ENCODE peak calls at places on chromosomes 7 and 10, in four cellular contexts. S, B, W and G are unnamed samples.
A peak's percentile ranks its signal among the peaks of the same experiment; 100 is the strongest.

GRCh38 chr7:27124096-27124978 is 6.2 kb downstream of the HOXA4 start:
- DNase-seq in W (no peak), B (no peak), S (peak; percentile 91), G (no peak)

GRCh38 chr7:142749218-142749993 is at the start of gene PRSS1:
- DNase-seq in S (no peak), B (no peak), W (no peak), G (peak; percentile 81)

GRCh38 chr10:101878869-101879268 is 35.3 kb upstream of the KCNIP2 start:
- DNase-seq in S (no peak), B (no peak), W (no peak), G (no peak)

GRCh38 chr10:46559231-46559671 is 2.8 kb upstream of the GPRIN2 start:
- DNase-seq in S (no peak), B (peak; percentile 17), W (no peak), G (no peak)

GRCh38 chr7:155590215-155591023 is 44.1 kb upstream of the CNPY1 start:
- DNase-seq in S (no peak), B (peak; percentile 95), W (no peak), G (peak; percentile 97)

GRCh38 chr7:153088601-153089000 is 329.0 kb downstream of the ACTR3B start:
- DNase-seq in W (no peak), B (no peak), S (no peak), G (no peak)

GRCh38 chr7:158814637-158815036 is 14.7 kb downstream of the ESYT2 start:
- DNase-seq in B (no peak), S (no peak), W (no peak), G (peak; percentile 61)

GRCh38 chr10:120897343-120897742 is 46.2 kb downstream of the WDR11 start:
- DNase-seq in B (no peak), S (peak; percentile 75), W (no peak), G (no peak)

GRCh38 chr10:60901561-60902235 is 42.3 kb downstream of the RHOBTB1 start:
- DNase-seq in S (no peak), W (no peak), B (peak; percentile 26), G (no peak)

GRCh38 chr10:128577958-128578750 is 451.9 kb upstream of the MKI67 start:
- DNase-seq in S (no peak), W (no peak), B (no peak), G (no peak)

GRCh38 chr7:94367940-94368339 is 26.8 kb upstream of the COL1A2 start:
- DNase-seq in B (peak; percentile 21), W (no peak), S (peak; percentile 75), G (no peak)

GRCh38 chr7:115368998-115369397 is 447.1 kb downstream of the MDFIC start:
- DNase-seq in B (no peak), S (no peak), W (no peak), G (no peak)

GRCh38 chr10:131892817-131893675 is 7.8 kb upstream of the PPP2R2D start:
- DNase-seq in W (no peak), B (no peak), S (no peak), G (no peak)

GRCh38 chr7:29494350-29494749 is 69.3 kb upstream of the PRR15 start:
- DNase-seq in S (peak; percentile 49), B (no peak), W (no peak), G (peak; percentile 48)

DNA sequence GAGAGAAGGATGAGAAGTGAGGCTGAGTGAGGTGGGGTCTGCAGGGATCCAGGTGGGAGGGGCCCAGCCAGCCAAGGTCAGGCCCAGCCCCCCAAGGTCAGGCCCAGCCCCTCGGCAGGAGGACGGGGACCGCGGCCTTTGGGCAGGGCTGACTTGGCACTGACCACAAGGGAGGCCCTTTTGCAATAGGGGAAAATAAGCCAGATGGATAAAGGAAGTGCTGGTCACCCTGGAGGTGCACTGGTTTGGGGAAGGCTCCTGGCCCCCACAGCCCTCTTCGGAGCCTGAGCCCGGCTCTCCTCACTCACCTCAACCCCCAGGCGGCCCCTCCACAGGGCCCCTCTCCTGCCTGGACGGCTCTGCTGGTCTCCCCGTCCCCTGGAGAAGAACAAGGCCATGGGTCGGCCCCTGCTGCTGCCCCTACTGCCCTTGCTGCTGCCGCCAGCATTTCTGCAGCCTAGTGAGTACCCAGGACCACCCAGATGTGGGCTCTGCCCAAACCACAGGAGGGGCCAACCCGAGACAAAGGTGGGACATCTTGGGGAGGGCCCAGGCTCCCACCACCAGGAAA is at the start of gene PILRA:
- DNase-seq in W (no peak), S (peak; percentile 20), B (peak; percentile 56), G (no peak)
- H3K27ac ChIP-seq in W (no peak within 1 kb of the TSS), S (no peak within 1 kb of the TSS), B (peak within 1 kb of the TSS; percentile 89), G (no peak within 1 kb of the TSS)

GRCh38 chr7:69736411-69736810 is 138.1 kb downstream of the AUTS2 start:
- DNase-seq in W (no peak), B (no peak), S (no peak), G (no peak)

GRCh38 chr7:69735582-69735981 is 137.3 kb downstream of the AUTS2 start:
- DNase-seq in W (no peak), S (no peak), B (no peak), G (no peak)

GRCh38 chr7:69728299-69728698 is 130.0 kb downstream of the AUTS2 start:
- DNase-seq in S (no peak), B (no peak), W (no peak), G (no peak)

DNA sequence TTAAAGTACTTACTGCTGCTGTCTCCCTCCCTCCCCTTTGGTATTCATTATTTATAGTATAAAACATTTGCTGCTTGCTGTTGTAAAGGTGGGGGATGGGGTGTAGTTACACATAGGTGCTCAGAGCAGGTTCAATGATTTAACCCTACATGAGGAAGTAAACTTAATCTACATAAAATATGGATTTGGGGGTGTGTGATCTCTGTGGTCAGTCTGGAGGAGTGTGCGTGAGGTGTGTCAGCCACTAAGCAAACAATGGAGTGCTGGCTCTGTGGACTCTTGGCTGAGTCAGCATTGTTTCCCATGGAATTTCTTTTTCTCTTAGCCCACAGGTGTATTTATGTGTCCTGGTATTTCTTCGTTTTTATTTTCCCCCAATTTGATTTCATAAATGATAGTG is 133.9 kb downstream of the AUTS2 start:
- DNase-seq in W (no peak), S (no peak), B (peak; percentile 47), G (no peak)
- H3K27ac ChIP-seq in W (no peak overlapping the region), S (no peak overlapping the region), B (no peak overlapping the region), G (no peak overlapping the region)

DNA sequence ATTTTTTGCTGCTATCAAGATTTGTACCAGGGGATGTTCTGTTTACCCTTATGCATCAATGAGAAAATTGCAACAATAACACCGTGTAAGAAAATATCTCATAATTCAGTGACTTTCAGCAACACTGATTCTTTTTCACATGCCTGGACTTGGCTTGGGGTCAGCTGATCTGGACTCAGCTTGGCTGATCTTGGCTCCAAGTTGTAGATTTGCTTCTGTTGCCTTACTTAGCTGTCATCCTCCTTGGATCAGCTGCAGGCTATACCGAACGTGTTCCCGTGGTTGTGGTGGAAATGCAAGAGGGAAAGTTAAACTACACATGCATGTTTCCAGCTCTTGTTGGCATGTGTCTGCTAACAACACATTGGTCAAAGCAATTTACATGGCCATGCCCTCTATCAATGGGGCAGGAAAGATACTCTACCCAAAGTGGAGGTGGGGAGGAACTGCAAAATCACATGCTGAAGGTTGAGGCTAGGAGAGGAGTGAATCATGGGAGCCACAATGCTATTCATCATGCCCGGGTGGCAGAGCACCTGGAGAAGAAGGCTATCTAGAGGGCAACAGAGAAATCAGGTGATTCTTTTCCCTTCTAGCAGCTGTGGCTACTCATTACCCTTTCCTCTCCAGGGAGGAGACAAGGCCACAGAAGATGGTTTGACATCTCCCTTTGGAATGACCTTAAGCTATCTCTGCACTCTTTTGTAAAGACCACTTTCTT is 1276.3 kb upstream of the AUTS2 start:
- DNase-seq in W (no peak), S (no peak), B (no peak), G (no peak)
- H3K27ac ChIP-seq in W (peak overlapping the region; percentile 49), S (no peak overlapping the region), B (no peak overlapping the region), G (no peak overlapping the region)

DNA sequence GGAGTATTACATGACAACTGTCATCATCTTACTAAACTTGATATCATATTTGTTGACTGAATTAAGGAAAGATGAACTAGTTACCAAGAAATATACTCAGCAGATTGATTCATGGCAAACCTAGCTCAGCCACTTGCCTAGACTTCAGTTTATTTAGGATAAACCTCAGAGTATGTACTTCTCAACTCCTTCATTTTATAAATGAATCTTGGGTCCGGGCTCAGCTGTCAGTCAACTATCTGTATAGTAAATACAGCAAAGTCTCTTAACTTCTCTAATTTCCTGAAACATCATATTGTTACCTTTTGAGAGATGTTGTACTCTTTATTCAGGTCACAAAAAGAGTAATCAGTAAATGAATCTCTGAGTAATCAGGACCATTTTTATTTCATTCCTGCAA is 211.0 kb upstream of the KLF14 start:
- DNase-seq in B (no peak), S (no peak), W (no peak), G (no peak)
- H3K27ac ChIP-seq in B (peak overlapping the region; percentile 83), S (peak overlapping the region; percentile 91), W (no peak overlapping the region), G (no peak overlapping the region)

GRCh38 chr10:97686301-97686961 is 610 bp downstream of the AVPI1 start:
- DNase-seq in B (no peak), S (no peak), W (no peak), G (no peak)

GRCh38 chr10:97684866-97685394 is 2.1 kb downstream of the AVPI1 start:
- DNase-seq in W (no peak), B (no peak), S (peak; percentile 56), G (no peak)

GRCh38 chr10:97682042-97682441 is 5.0 kb downstream of the AVPI1 start:
- DNase-seq in B (no peak), S (no peak), W (no peak), G (no peak)

GRCh38 chr10:97685395-97685958 is 1.6 kb downstream of the AVPI1 start:
- DNase-seq in S (peak; percentile 59), W (peak; percentile 47), B (peak; percentile 45), G (peak; percentile 88)

GRCh38 chr10:97683556-97684357 is 3.3 kb downstream of the AVPI1 start:
- DNase-seq in W (peak; percentile 43), B (peak; percentile 41), S (peak; percentile 66), G (peak; percentile 65)
- H3K27ac ChIP-seq in W (peak overlapping the region; percentile 63), B (peak overlapping the region; percentile 95), S (peak overlapping the region; percentile 58), G (peak overlapping the region; percentile 26)

DNA sequence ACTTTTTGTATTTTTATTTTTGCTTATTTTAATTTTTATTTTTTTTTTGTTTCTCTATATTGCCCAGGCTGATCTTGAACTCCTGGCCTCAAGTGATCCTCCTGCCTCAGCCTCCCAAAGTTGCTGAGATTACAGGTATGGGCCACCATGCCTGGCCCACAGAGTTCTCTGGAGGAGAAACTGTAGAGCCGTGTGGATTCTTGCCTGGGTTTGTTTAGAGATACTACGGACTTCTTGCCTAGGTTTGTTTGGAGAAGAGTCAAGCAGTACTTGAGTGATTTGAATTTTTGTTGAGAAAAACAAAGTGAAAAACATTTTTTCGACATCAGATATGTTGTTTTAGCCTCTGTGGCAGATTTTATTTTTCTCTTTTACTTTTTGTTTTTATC is 99.0 kb downstream of the CAMK1D start:
- DNase-seq in B (no peak), S (no peak), W (no peak), G (no peak)
- H3K27ac ChIP-seq in B (peak overlapping the region; percentile 54), S (peak overlapping the region; percentile 48), W (peak overlapping the region; percentile 99), G (no peak overlapping the region)

DNA sequence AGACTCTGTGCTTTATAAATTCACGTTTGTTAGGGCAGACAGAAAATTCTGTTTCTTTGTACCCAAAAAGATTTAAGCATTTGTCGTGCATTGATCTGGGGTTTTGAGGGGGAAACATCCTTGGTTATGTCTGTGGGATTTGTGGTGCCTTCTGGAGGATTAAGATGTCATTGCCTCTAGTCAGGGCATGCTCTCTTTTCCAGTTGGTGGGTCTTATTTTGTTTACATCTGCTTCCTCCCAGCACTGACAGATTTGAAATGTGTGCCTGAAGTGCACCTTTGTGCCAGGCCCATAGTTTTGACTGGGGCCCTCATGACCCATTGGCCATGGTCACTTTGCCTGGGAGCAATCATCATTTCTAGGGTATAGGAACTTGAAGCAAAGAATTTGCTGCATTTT is 388.4 kb upstream of the GALNT17 start:
- DNase-seq in S (no peak), W (no peak), B (no peak), G (no peak)
- H3K27ac ChIP-seq in S (no peak overlapping the region), W (no peak overlapping the region), B (no peak overlapping the region), G (no peak overlapping the region)